ENCODE peak calls at places on chromosome X, in six cellular contexts. D is lung, I is pancreas, G is tibial nerve, Y is HCT116, Z is cardiac muscle cell. N is an unnamed sample.

GRCh38 chrX:19204623-19205022 is 82.4 kb upstream of the ADGRG2 start:
- DNase-seq in D (no peak), I (no peak), G (no peak), Y (no peak), Z (no peak), N (no peak)

GRCh38 chrX:109036624-109037023 is 300.3 kb upstream of the IRS4 start:
- DNase-seq in D (no peak), I (no peak), G (no peak), Y (no peak), Z (no peak), N (no peak)

GRCh38 chrX:15570145-15570544 is 30.6 kb downstream of the ACE2 start:
- DNase-seq in D (no peak), I (no peak), G (no peak), Y (no peak), Z (no peak), N (no peak)

GRCh38 chrX:41337140-41337539 is 3.2 kb downstream of the DDX3X start:
- DNase-seq in D (no peak), I (no peak), G (no peak), Y (no peak), Z (no peak), N (no peak)

GRCh38 chrX:2748171-2748814 is 3.5 kb upstream of the XG start:
- DNase-seq in D (no peak), I (no peak), G (no peak), Y (no peak), Z (no peak), N (no peak)

GRCh38 chrX:12443534-12444098 is 305.3 kb downstream of the FRMPD4 start:
- DNase-seq in D (no peak), I (no peak), G (no peak), Y (no peak), Z (no peak), N (no peak)

GRCh38 chrX:33307954-33308353 is 96.6 kb upstream of the DMD start:
- DNase-seq in D (no peak), I (no peak), G (no peak), Y (no peak), Z (no peak), N (no peak)

GRCh38 chrX:11464836-11465458 is 171.7 kb downstream of the AMELX start:
- DNase-seq in D (no peak), I (no peak), G (no peak), Y (no peak), Z (no peak), N (no peak)

GRCh38 chrX:13669246-13669689 is 16.3 kb downstream of the TCEANC start:
- DNase-seq in D (peak; percentile 76), I (peak; percentile 87), G (peak; percentile 41), Y (peak; percentile 90), Z (no peak), N (peak; percentile 95)

GRCh38 chrX:118847676-118848075 is 24.1 kb downstream of the ZCCHC12 start:
- DNase-seq in D (no peak), I (no peak), G (no peak), Y (peak; percentile 38), Z (peak; percentile 61), N (peak; percentile 59)

DNA sequence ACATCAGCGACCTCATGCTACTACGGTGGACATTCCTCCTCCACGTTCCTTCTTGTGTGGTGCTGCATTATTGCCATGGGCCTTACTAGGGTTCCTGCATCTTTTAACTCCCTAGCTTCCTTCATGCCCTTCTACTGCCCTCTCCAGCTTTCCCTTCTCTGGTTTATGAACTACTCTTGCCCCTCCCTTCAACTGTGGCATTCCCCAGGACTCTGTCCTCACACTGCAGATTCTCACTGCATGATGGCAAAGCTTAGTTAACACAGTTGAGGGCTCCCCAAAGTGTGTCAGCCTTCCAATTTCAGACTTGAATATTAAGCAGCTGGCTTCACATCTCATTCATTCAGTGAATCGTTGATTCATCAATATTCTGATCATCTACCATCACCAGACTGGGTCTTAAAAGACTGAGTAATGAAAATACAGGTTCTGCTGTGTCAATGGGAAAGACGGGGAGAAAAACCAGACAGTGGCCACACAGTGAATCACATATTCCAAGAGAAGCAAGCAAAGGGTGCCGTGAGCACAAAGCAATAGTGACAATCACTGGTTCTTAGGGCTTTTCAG is 53.0 kb downstream of the ZFX start:
- DNase-seq in D (no peak), I (no peak), G (no peak), Y (no peak), Z (peak; percentile 12), N (no peak)
- H3K27ac ChIP-seq in D (no peak overlapping the region), I (peak overlapping the region; percentile 30), G (no peak overlapping the region), Y (no peak overlapping the region), Z (peak overlapping the region; percentile 64), N (no peak overlapping the region)

DNA sequence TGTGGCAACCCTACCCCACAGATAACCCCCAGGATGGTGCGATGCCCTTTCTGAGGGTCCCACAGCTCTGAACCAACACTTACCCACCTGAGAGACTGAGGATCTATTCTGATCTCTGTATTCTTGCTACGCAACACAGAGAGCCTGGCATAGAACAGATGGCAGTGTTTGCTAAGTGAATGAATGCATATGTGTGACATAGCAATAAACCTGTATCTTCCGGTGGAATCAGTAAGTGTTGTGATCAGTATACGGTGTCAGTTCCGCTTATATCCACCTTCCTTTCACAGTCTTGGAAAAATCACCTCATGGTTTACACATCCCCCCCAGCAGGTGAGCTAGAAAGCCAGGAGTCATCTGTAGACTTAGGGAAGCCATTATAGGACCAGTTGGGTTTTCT is 5.9 kb upstream of the HSD17B10 start:
- DNase-seq in D (no peak), I (no peak), G (no peak), Y (no peak), Z (no peak), N (no peak)
- H3K4me3 ChIP-seq in D (no peak overlapping the region), I (no peak overlapping the region), G (no peak overlapping the region), Y (peak overlapping the region; percentile 51), Z (no peak overlapping the region), N (peak overlapping the region; percentile 52)

DNA sequence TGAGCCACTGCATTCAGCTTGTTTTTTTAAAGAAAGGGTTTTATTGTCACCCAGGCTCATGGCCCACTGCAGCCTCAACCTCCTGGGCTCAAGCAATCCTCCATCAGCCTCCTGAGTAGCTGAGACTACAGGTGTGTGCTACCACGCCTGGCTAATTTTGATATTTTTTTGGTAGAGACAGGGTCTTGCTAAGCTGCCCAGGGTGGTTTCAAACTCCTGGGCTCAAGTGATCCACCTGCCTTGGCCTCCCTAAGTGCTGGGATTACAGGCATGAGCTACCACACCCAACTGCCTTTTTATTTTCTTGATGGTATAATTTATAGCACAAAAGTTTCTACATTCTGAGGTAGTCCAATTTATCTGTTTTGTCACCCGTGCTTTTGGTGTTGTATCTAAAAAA is 38.9 kb downstream of the SAT1 start:
- DNase-seq in D (no peak), I (no peak), G (no peak), Y (no peak), Z (no peak), N (no peak)
- H3K27ac ChIP-seq in D (no peak overlapping the region), I (peak overlapping the region; percentile 57), G (peak overlapping the region; percentile 46), Y (peak overlapping the region; percentile 11), Z (no peak overlapping the region), N (no peak overlapping the region)

GRCh38 chrX:97021680-97022079 is 138.0 kb downstream of the RPA4 start:
- DNase-seq in D (no peak), I (no peak), G (no peak), Y (no peak), Z (no peak), N (no peak)
- H3K4me3 ChIP-seq in D (no peak overlapping the region), I (no peak overlapping the region), G (no peak overlapping the region), Y (no peak overlapping the region), Z (no peak overlapping the region), N (no peak overlapping the region)

GRCh38 chrX:141133272-141133671 is 43.7 kb downstream of the LDOC1 start:
- DNase-seq in D (no peak), I (no peak), G (no peak), Y (no peak), Z (no peak), N (peak; percentile 86)
- H3K27ac ChIP-seq in D (no peak overlapping the region), I (no peak overlapping the region), G (no peak overlapping the region), Y (no peak overlapping the region), Z (no peak overlapping the region), N (peak overlapping the region; percentile 90)

GRCh38 chrX:47620303-47620685 is 637 bp upstream of the SYN1 start:
- DNase-seq in D (no peak), I (no peak), G (no peak), Y (no peak), Z (no peak), N (no peak)
- H3K4me3 ChIP-seq in D (no peak overlapping the region), I (no peak overlapping the region), G (no peak overlapping the region), Y (no peak overlapping the region), Z (no peak overlapping the region), N (no peak overlapping the region)

DNA sequence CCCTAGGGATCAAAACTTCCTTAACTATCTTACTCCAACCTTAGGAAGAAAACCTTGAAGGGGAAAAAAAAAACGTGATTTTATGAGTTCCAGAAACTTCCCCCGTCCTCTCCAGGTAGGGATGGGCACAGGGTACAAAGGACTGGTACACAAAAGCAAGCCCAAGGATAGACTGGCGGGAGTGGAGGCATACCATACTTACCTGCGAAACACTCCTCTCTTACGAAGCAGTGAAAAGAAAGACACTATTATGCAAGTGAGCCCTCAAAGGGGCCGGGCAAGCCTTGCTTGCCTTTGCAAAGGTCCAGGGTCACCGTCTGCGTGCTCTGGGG is 651 bp downstream of the TSPAN6 start:
- DNase-seq in D (no peak), I (no peak), G (no peak), Y (no peak), Z (no peak), N (no peak)
- H3K27ac ChIP-seq in D (peak overlapping the region; percentile 59), I (peak overlapping the region; percentile 46), G (peak overlapping the region; percentile 40), Y (peak overlapping the region; percentile 52), Z (peak overlapping the region; percentile 83), N (no peak overlapping the region)

GRCh38 chrX:131831185-131831520 is 191.9 kb upstream of the STK26 start:
- DNase-seq in D (no peak), I (no peak), G (no peak), Y (no peak), Z (no peak), N (no peak)
- H3K4me3 ChIP-seq in D (no peak overlapping the region), I (no peak overlapping the region), G (peak overlapping the region; percentile 25), Y (peak overlapping the region; percentile 55), Z (peak overlapping the region; percentile 61), N (peak overlapping the region; percentile 70)

DNA sequence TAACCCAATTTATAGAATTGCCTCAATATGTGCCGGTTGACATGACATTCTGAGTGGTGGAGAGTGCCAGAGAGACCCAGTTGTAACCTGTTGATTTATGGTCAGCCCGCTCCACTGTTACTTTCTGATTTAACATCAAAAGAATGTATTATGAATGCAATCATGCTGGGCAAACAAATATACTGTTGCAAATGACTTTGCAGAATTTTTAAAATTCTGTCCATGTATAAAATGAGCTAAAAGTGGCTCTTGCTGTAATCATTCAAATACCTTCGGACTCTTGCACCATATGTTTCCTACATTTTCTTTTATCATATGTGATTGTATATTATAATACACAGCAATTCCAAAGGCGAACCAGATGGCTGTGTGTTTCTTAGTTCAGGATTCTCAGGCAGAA is 131.6 kb downstream of the CLCN4 start:
- DNase-seq in D (no peak), I (no peak), G (no peak), Y (no peak), Z (no peak), N (peak; percentile 47)
- H3K27ac ChIP-seq in D (no peak overlapping the region), I (no peak overlapping the region), G (no peak overlapping the region), Y (no peak overlapping the region), Z (no peak overlapping the region), N (no peak overlapping the region)

GRCh38 chrX:154333837-154334271 is 38.3 kb downstream of the TKTL1 start:
- DNase-seq in D (no peak), I (no peak), G (no peak), Y (no peak), Z (no peak), N (no peak)
- H3K4me3 ChIP-seq in D (no peak overlapping the region), I (no peak overlapping the region), G (no peak overlapping the region), Y (no peak overlapping the region), Z (no peak overlapping the region), N (no peak overlapping the region)